ENCODE peak calls at places on chromosomes 11 and 22, in four cellular contexts. R is GM12878, K is HL-60, E is K562. X is an unnamed sample.
A peak's percentile ranks its signal among the peaks of the same experiment; 100 is the strongest.

GRCh38 chr11:123129920-123130319 is 65.1 kb downstream of the CLMP start:
- DNase-seq in R (no peak), K (no peak), E (no peak), X (no peak)

GRCh38 chr11:43685483-43685882 is 4.9 kb downstream of the HSD17B12 start:
- DNase-seq in R (no peak), K (no peak), E (no peak), X (no peak)

GRCh38 chr11:9527481-9528140 is 45.9 kb upstream of the WEE1 start:
- DNase-seq in R (no peak), K (no peak), E (no peak), X (no peak)

GRCh38 chr22:49208003-49208402 is 619.7 kb downstream of the BRD1 start:
- DNase-seq in R (no peak), K (no peak), E (no peak), X (no peak)

GRCh38 chr11:66478823-66479740 is 1.2 kb upstream of the DPP3 start:
- DNase-seq in R (no peak), K (no peak), E (peak; percentile 51), X (peak; percentile 61)

GRCh38 chr22:33986167-33986771 is 66.0 kb upstream of the LARGE1 start:
- DNase-seq in R (no peak), K (no peak), E (no peak), X (peak; percentile 37)

GRCh38 chr11:122877732-122878131 is 4.8 kb upstream of the JHY start:
- DNase-seq in R (no peak), K (no peak), E (no peak), X (no peak)

GRCh38 chr11:69919659-69920499 is 100.7 kb upstream of the FGF3 start:
- DNase-seq in R (no peak), K (no peak), E (no peak), X (no peak)

GRCh38 chr11:111419641-111420327 is 40.7 kb upstream of the POU2AF1 start:
- DNase-seq in R (no peak), K (no peak), E (no peak), X (no peak)

GRCh38 chr11:123060265-123061000 is 1.5 kb downstream of the HSPA8 start:
- DNase-seq in R (no peak), K (peak; percentile 50), E (no peak), X (no peak)

GRCh38 chr11:8679006-8679405 is 3.5 kb downstream of the TRIM66 start:
- DNase-seq in R (no peak), K (no peak), E (no peak), X (no peak)

GRCh38 chr11:113179181-113179701 is 135.1 kb upstream of the TTC12 start:
- DNase-seq in R (no peak), K (no peak), E (no peak), X (no peak)

GRCh38 chr22:49427341-49427740 is 400.3 kb downstream of the BRD1 start:
- DNase-seq in R (no peak), K (no peak), E (no peak), X (no peak)

GRCh38 chr11:2298795-2299747 is 2.6 kb downstream of the C11orf21 start:
- DNase-seq in R (no peak), K (no peak), E (peak; percentile 61), X (no peak)

DNA sequence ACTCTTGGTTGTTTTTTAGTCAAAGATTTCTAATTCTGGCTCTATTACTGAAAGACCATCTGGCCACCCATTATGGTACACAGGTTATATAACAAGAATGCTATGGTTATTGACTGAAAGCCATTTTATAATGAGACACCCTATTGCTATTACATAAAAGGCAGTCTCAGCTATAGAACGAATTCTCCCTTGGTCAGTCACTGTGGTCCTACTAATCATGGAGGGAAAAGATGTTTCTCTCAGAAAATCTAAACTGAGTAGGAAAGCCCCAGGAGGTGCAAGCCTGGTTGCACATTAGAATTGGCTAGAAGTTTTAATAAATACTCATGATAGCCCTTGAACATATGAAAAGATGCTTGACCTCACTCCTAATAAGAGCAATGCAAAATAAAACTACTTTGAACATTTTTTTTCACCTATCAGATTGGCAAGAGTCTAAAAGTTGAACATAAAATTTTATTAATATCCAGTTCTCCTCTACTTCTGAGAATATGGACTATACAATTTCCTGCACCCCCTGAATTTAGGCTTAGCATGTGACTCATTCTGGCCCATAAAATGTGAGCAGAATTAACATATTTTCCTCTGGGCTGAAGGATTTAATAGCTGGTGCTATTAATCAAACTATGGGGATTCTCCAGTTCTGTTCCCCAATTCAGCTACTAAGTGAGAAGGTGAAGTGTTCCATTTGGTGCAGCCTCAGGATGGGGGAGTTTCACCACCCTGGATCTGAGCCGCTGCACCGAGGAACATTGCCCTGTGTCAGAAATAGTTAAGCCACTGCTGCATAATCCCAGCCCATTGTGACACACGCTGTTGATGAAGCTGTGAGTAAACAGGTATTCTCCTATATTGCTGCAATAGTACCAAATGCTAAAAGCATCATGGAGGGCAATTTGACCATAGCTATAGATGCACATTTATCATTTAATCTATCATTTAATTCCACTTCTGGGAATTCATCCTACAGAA is 11.5 kb upstream of the CRKL start:
- DNase-seq in R (no peak), K (no peak), E (peak; percentile 43), X (no peak)
- TF ChIP-seq SPI1 in R (no peak), K (no peak), E (no peak), X (no peak)

DNA sequence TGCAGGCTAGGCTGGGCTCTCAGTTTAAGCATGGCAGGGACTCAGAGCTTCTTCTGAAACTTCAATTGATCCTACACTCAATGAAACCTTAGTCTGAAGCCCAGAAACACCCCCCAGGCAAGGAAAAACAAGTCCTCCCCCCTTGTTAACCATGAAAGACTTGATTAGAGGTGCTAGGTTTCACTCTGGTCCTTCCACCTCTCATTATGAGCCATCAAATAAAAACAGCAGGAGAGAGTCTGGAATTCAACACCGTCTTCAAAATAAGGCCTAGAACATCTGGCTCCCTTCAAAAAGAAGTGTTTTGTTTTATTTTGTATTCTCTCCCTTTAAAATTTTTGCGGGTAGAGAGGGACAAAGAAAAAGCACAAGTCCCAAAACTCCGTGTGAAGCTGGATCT is 95.7 kb downstream of the NAT10 start:
- DNase-seq in R (no peak), K (no peak), E (no peak), X (no peak)
- TF ChIP-seq SPI1 in R (no peak), K (no peak), E (no peak), X (no peak)

DNA sequence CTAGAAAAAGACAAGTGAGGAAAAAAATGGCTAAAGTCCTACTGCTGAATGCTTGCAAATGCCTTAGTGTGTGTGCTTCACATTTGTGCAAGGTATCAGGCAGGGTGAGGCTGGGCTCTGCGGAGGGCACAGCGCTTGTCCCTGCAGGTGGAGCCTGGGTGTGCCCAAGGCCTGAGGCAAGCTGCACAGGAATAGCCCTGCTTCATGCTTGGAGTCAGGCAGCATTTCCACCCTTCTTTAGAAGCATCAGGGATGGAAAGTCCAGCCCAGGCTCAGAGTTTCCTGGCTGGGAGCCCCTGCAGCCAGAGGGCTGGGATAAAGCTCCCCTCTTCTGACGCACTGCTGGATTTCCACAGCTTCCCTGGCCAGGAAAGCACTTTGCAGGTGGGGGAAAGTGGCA is 63.5 kb downstream of the GALNT18 start:
- DNase-seq in R (no peak), K (no peak), E (no peak), X (no peak)
- TF ChIP-seq SPI1 in R (no peak), K (no peak), E (no peak), X (no peak)

DNA sequence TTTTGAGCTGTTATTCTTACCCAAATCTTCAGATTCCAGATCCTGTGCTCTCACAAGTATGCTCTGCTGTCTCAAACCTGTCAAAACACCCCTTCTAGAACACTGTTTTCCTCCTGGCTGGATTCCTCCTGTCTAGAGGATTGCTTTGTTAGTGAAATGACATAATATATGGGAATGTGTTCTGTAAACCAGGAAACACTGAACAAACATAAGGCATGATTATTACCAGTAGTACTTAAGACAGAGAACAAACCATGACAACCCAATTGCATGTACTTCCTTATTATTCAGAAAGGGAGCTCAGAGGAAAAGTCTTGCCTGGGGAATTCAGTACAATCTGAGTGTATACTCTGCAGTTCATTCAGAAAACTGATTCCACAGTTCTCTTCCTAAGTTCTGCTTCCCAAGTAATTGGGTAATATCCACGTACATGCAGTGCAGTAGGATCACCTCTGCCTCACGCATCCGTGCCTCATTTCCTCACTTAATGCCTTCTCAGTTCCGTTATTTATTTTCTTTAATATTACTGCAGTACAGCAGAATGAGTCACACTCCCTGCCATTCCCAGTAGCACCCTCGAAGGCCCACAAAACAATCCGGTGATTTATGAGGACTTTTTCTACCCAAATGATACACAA is 897.0 kb downstream of the KCNA4 start:
- DNase-seq in R (no peak), K (no peak), E (no peak), X (no peak)
- TF ChIP-seq SPI1 in R (no peak), K (no peak), E (no peak), X (no peak)

GRCh38 chr11:95229199-95230053 is 1.6 kb downstream of the SESN3 start:
- DNase-seq in R (no peak), K (no peak), E (no peak), X (no peak)
- TF ChIP-seq SPI1 in R (no peak), K (no peak), E (no peak), X (no peak)

GRCh38 chr22:29901354-29901753 is 18.4 kb downstream of the MTMR3 start:
- DNase-seq in R (no peak), K (peak; percentile 29), E (no peak), X (no peak)
- TF ChIP-seq SPI1 in R (no peak), K (peak; percentile 74), E (no peak), X (no peak)

GRCh38 chr22:31329453-31330215 is 16.5 kb downstream of the PATZ1 start:
- DNase-seq in R (no peak), K (no peak), E (no peak), X (no peak)

GRCh38 chr22:31333648-31334047 is 12.5 kb downstream of the PATZ1 start:
- DNase-seq in R (no peak), K (no peak), E (no peak), X (no peak)

GRCh38 chr22:31332010-31332409 is 14.1 kb downstream of the PATZ1 start:
- DNase-seq in R (no peak), K (no peak), E (no peak), X (no peak)

GRCh38 chr22:31334329-31334728 is 11.8 kb downstream of the PATZ1 start:
- DNase-seq in R (no peak), K (no peak), E (no peak), X (no peak)

DNA sequence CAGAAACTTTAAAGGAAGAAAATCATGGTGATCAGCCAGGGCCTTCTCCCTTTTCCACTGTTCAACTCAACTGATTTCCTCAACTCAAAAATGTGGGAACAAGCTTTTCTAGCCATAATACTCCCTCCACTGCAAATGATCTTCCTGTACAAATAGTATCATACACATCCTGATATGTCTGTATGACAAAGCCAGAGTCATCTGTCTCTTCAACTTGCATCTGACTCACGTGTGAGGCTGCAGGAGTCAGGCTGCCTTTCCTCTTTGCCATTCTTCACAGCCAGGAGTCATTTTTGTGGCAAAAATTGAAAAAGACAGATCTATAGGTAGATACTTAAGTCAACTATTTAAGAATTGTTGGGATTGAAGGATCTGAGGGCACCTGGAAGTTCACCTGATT is 13.3 kb downstream of the PATZ1 start:
- DNase-seq in R (no peak), K (no peak), E (no peak), X (no peak)
- TF ChIP-seq SPI1 in R (no peak), K (no peak), E (no peak), X (no peak)

DNA sequence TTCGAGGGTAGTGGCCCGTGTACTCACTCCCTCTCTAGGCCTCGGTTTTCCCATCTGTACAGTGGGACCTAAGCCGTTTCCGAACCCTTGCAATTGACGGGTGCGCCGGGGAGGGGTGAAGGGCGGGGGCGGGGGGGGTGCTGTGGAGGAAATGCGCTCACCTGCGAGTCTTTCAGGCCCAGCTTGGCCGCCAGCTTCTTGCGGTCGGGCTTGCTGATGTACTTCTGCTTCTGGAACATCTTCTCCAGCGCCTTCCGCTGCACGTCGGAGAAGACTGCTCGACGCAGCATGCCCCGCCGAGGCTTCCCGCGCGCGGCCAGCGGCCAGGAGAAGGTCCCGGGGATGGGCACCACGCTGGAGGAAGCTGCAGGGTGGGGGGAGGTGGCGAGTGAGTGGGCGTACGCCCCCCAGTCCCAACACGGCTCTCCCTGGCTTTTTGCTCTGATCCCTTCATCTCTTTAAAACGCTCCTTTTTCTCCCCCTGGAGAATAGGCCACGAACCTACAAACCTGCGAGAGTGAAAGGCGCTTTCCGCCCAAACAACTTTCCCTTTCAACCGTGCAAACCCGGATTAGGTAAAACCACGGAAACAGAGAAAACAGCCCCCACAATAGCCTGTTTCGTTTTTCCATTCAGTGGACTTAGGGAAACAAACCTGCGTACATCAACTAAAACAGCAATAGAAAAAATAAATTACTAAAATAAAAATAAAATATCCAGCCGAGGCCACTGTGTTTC is 3.2 kb downstream of the DBX1 start:
- DNase-seq in R (no peak), K (no peak), E (no peak), X (no peak)
- TF ChIP-seq SPI1 in R (no peak), K (no peak), E (no peak), X (no peak)

X was measured in GM12891.